ENCODE peak calls at places on chromosomes 11 and 22, in five cellular contexts. G is neural progenitor cell, C is HCT116, L is PC-3, X is GM23248. F is an unnamed sample. For H3K4me1, the result is how much of the 10 kb centered on the place peaks cover.

GRCh38 chr11:76802621-76803020 is 19.5 kb downstream of the TSKU start:
- DNase-seq in C (no peak), L (no peak), X (no peak), G (no peak), F (no peak)

GRCh38 chr11:1042626-1043562 is 6.4 kb upstream of the MUC6 start:
- DNase-seq in L (no peak), X (no peak), C (no peak), G (no peak), F (no peak)

GRCh38 chr22:30865656-30866055 is 102.9 kb downstream of the MORC2 start:
- DNase-seq in L (no peak), G (no peak), X (no peak), C (no peak), F (no peak)

GRCh38 chr11:6405837-6406236 is 13.1 kb downstream of the APBB1 start:
- DNase-seq in X (no peak), L (no peak), G (no peak), C (no peak), F (no peak)

GRCh38 chr11:112412383-112412782 is 151.7 kb upstream of the PLET1 start:
- DNase-seq in L (no peak), G (no peak), C (no peak), X (no peak), F (no peak)

GRCh38 chr11:43984519-43985385 is 42.3 kb downstream of the C11orf96 start:
- DNase-seq in L (no peak), C (no peak), G (no peak), X (no peak), F (no peak)

GRCh38 chr22:31162015-31162765 is 2.2 kb downstream of the RNF185 start:
- DNase-seq in G (no peak), L (no peak), C (no peak), X (peak), F (no peak)

GRCh38 chr11:78338138-78338537 is 79.5 kb downstream of the GAB2 start:
- DNase-seq in C (no peak), G (no peak), X (no peak), L (no peak), F (no peak)

GRCh38 chr22:20509344-20510047 is 2.1 kb downstream of the MED15 start:
- DNase-seq in C (no peak), G (peak), X (peak), L (peak), F (peak)

GRCh38 chr22:30240541-30241417 is 5.8 kb downstream of the LIF start:
- DNase-seq in L (no peak), X (no peak), G (no peak), C (no peak), F (no peak)

GRCh38 chr22:32545801-32546200 is 71.2 kb downstream of the FBXO7 start:
- DNase-seq in X (peak), C (no peak), G (no peak), L (no peak), F (no peak)

GRCh38 chr11:7892751-7893356 is 38.2 kb downstream of the OR10A6 start:
- DNase-seq in C (peak), L (peak), X (peak), G (peak), F (peak)

GRCh38 chr11:43947003-43947500 is 4.6 kb downstream of the C11orf96 start:
- DNase-seq in C (peak), X (peak), L (peak), G (peak), F (peak)

GRCh38 chr11:114598461-114598860 is 2.9 kb upstream of the NXPE4 start:
- DNase-seq in L (no peak), X (no peak), G (no peak), C (no peak), F (no peak)

GRCh38 chr11:78438298-78438975 is 20.8 kb upstream of the GAB2 start:
- DNase-seq in X (no peak), L (no peak), G (no peak), C (no peak), F (peak)

GRCh38 chr11:57932105-57932504 is 91.6 kb upstream of the OR9Q1 start:
- DNase-seq in G (no peak), L (no peak), C (no peak), X (no peak), F (no peak)

GRCh38 chr22:25027959-25028840 is 75.7 kb downstream of the KIAA1671 start:
- DNase-seq in C (no peak), X (peak), G (peak), L (peak), F (no peak)

GRCh38 chr11:7677071-7677470 is 3.8 kb upstream of the CYB5R2 start:
- DNase-seq in L (peak), C (no peak), X (peak), G (no peak), F (no peak)

GRCh38 chr11:60950933-60951610 is 904 bp downstream of the SLC15A3 start:
- DNase-seq in G (peak), X (peak), L (no peak), C (no peak), F (no peak)

GRCh38 chr11:88420165-88420781 is 82.7 kb upstream of the CTSC start:
- DNase-seq in X (peak), L (peak), C (no peak), G (no peak), F (no peak)

GRCh38 chr11:121615506-121615905 is 162.7 kb upstream of the SORL1-AS1 start:
- DNase-seq in L (peak), C (no peak), G (no peak), X (peak), F (no peak)

GRCh38 chr22:46071451-46072029 is 78.8 kb upstream of the PPARA start:
- DNase-seq in X (peak), C (peak), G (peak), L (peak), F (peak)

GRCh38 chr22:43446037-43446803 is 34.4 kb downstream of the MPPED1 start:
- DNase-seq in L (peak), C (no peak), X (no peak), G (no peak), F (no peak)

GRCh38 chr11:72354356-72355115 is 79.8 kb downstream of the CLPB start:
- DNase-seq in C (no peak), X (peak), G (no peak), L (peak), F (no peak)

GRCh38 chr11:15875934-15876333 is 480.4 kb downstream of the SOX6 start:
- DNase-seq in L (no peak), G (peak), X (no peak), C (no peak), F (no peak)

GRCh38 chr11:70078796-70079616 is 889 bp downstream of the ANO1 start:
- DNase-seq in C (no peak), X (no peak), G (peak), L (peak), F (no peak)

GRCh38 chr11:65851083-65851579 is 6.8 kb downstream of the CFL1 start:
- DNase-seq in L (peak), G (peak), X (no peak), C (no peak), F (no peak)

GRCh38 chr11:82315093-82315492 is 418.6 kb downstream of the FAM181B start:
- DNase-seq in X (peak), G (peak), C (no peak), L (peak), F (no peak)

GRCh38 chr22:45626198-45626651 is 45.4 kb upstream of the ATXN10 start:
- DNase-seq in L (peak), C (peak), G (no peak), X (no peak), F (no peak)

GRCh38 chr22:19845369-19845722 is 9.3 kb downstream of the GNB1L start:
- DNase-seq in G (no peak), L (no peak), C (no peak), X (peak), F (no peak)

GRCh38 chr11:108369064-108369463 is 98.3 kb downstream of the C11orf65 start:
- DNase-seq in G (no peak), L (no peak), X (no peak), C (no peak), F (no peak)

GRCh38 chr11:67117667-67118058 is 1.4 kb upstream of the KDM2A start:
- DNase-seq in C (no peak), G (peak), X (peak), L (no peak), F (no peak)

DNA sequence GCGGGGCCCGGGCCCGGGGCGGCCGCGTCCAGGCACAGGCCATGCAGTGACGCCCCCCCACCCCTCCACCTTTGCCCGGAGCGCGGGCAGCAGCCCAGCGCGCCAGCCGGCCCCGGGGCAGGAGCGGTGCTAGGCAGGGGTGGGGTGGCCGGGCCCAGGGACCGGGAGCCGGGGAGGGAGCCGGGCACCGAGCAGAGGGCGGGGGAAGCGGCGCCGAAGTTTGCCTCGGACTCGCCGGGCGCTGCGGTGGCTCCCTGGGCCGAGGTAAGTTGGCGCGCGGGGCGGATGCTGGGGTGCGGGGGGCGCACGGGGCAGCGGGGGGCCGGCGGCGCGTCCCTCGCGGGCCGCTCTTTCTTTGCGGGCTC is 332 bp downstream of the TEAD1 start:
- DNase-seq in X (peak), C (no peak), G (no peak), L (no peak), F (peak)
- TF ChIP-seq EZH2phosphoT487 in X (no peak), C (no peak), G (no peak), L (no peak), F (no peak)

GRCh38 chr22:27512283-27512761 is 289.2 kb downstream of the MN1 start:
- DNase-seq in G (no peak), C (no peak), X (peak), L (peak), F (no peak)

GRCh38 chr22:27514612-27515011 is 286.9 kb downstream of the MN1 start:
- DNase-seq in L (no peak), X (no peak), C (no peak), G (no peak), F (no peak)

GRCh38 chr22:27515091-27515523 is 286.4 kb downstream of the MN1 start:
- DNase-seq in C (no peak), L (no peak), G (no peak), X (no peak), F (no peak)

GRCh38 chr22:27510024-27510423 is 291.5 kb downstream of the MN1 start:
- DNase-seq in G (no peak), C (no peak), L (no peak), X (no peak), F (no peak)

GRCh38 chr22:27513021-27513420 is 288.5 kb downstream of the MN1 start:
- DNase-seq in C (no peak), L (no peak), G (no peak), X (no peak), F (no peak)
- H3K9ac ChIP-seq in C (no peak), L (no peak), G (no peak), X (peak), F (no peak)

DNA sequence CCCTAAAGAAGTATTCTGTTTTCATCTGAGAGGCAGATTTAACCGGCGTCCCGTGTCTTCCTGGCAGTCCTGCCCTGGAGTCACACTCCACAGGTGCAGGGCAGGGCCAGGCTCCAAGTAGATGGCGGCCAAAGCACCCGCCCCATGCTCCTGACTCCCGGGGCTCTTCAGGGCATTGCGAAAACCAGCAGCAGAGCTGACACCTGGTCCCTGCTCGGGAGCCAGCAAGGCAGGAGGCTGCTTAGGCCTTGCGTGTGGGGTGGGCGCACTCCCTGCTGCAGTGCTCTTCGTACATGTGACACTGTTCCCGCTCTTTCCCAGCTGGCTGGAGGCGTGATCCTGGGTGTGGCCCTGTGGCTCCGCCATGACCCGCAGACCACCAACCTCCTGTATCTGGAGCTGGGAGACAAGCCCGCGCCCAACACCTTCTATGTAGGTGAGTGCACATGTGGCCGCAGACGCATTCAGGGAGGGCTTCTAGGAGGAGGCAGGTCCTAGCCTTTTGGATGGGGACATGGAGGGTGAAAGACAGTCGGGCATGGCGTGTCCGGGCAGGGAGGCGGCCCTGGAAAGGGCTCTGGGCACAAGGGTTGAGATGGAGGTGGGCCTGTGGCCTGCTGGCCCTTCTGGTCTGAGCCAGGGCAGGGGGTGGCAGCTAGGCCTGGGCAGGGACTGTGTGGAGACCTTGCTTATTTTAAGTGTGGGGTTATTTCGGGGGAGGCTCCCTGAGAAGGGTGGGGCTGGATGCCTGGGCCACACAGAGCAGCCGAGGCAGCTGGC is 10.3 kb upstream of the TSSC4 start:
- DNase-seq in C (no peak), G (no peak), X (no peak), L (no peak), F (no peak)
- H3K4me1 ChIP-seq in C (under half), G (under half), X (under half), L (under half), F (under half)

DNA sequence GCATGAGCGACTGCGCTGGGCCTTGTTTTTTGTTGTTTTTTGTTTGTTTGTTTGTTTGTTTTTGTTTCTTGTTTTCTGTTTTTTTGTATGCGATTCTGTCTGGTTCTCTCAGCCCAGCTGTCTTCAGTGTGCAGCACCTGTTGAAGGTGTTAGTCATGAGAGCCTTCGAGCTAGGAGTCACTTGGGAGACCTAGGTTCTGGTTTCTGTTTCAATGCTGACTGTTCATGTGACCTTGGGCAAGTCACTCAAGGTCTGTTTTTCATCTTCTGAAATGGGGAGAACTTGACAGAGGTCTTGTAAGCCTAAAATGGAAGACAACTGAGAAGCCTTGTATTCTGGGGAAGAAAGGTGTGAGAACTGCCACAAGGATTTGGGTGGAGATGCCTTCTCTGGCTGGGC is 1.8 kb downstream of the DCPS start:
- DNase-seq in X (no peak), C (no peak), G (no peak), L (no peak), F (peak)
- TF ChIP-seq EZH2phosphoT487 in X (no peak), C (no peak), G (no peak), L (no peak), F (no peak)